ENCODE peak calls at places on chromosomes 11 and 22, in five cellular contexts. N is HL-60, F is lower lobe of right lung, H is uterus, K is omental fat pad. D is an unnamed sample.

GRCh38 chr11:9176550-9176949 is 85.2 kb upstream of the SCUBE2 start:
- DNase-seq in N (no peak), F (no peak), H (no peak), K (no peak), D (no peak)

GRCh38 chr11:117600261-117600783 is 196.7 kb downstream of the DSCAML1 start:
- DNase-seq in N (no peak), F (no peak), H (no peak), K (no peak), D (no peak)

GRCh38 chr22:45497268-45497667 is 5.4 kb upstream of the FBLN1 start:
- DNase-seq in N (no peak), F (no peak), H (no peak), K (no peak), D (no peak)

GRCh38 chr11:63022422-63022821 is 6.8 kb upstream of the SLC22A8 start:
- DNase-seq in N (no peak), F (no peak), H (no peak), K (no peak), D (no peak)

GRCh38 chr11:36566407-36567053 is 1.3 kb upstream of the RAG1 start:
- DNase-seq in N (no peak), F (no peak), H (no peak), K (no peak), D (no peak)

GRCh38 chr11:75429902-75430691 is 2.9 kb downstream of the KLHL35 start:
- DNase-seq in N (peak; percentile 60), F (peak; percentile 85), H (no peak), K (no peak), D (peak; percentile 58)

GRCh38 chr11:57474017-57474750 is 13.9 kb downstream of the RTN4RL2 start:
- DNase-seq in N (peak; percentile 75), F (no peak), H (no peak), K (no peak), D (peak; percentile 37)

GRCh38 chr11:27839226-27839913 is 139.1 kb upstream of the BDNF start:
- DNase-seq in N (no peak), F (no peak), H (no peak), K (no peak), D (no peak)

GRCh38 chr11:132115454-132115853 is 745.0 kb downstream of the NTM start:
- DNase-seq in N (no peak), F (no peak), H (no peak), K (no peak), D (no peak)

GRCh38 chr11:86192858-86193257 is 51.7 kb upstream of the EED start:
- DNase-seq in N (no peak), F (no peak), H (no peak), K (no peak), D (no peak)

GRCh38 chr11:2216400-2217064 is 44.9 kb upstream of the TH start:
- DNase-seq in N (no peak), F (no peak), H (no peak), K (no peak), D (no peak)

GRCh38 chr22:47651216-47651987 is 889.0 kb downstream of the TBC1D22A start:
- DNase-seq in N (no peak), F (no peak), H (no peak), K (no peak), D (no peak)

GRCh38 chr11:15127341-15127740 is 12.6 kb downstream of the INSC start:
- DNase-seq in N (no peak), F (no peak), H (no peak), K (no peak), D (no peak)

GRCh38 chr11:59523541-59523940 is 12.2 kb downstream of the OR4D9 start:
- DNase-seq in N (no peak), F (no peak), H (no peak), K (no peak), D (no peak)

GRCh38 chr11:103545551-103545950 is 436.3 kb downstream of the DYNC2H1 start:
- DNase-seq in N (no peak), F (no peak), H (no peak), K (no peak), D (no peak)

GRCh38 chr11:61966673-61967176 is 709 bp downstream of the FTH1 start:
- DNase-seq in N (no peak), F (no peak), H (no peak), K (peak; percentile 24), D (no peak)

GRCh38 chr22:49969751-49970527 is 9.4 kb downstream of the PIM3 start:
- DNase-seq in N (no peak), F (peak; percentile 47), H (peak; percentile 24), K (peak; percentile 22), D (peak; percentile 19)

GRCh38 chr11:117912497-117912896 is 16.7 kb downstream of the TMPRSS13 start:
- DNase-seq in N (no peak), F (no peak), H (no peak), K (no peak), D (no peak)

GRCh38 chr11:72001255-72001654 is 2.5 kb downstream of the IL18BP start:
- DNase-seq in N (no peak), F (no peak), H (no peak), K (no peak), D (no peak)

GRCh38 chr11:921921-922678 is 3.6 kb upstream of the AP2A2 start:
- DNase-seq in N (no peak), F (no peak), H (no peak), K (no peak), D (no peak)

GRCh38 chr11:62430350-62430749 is 11.5 kb downstream of the SCGB1A1 start:
- DNase-seq in N (no peak), F (no peak), H (no peak), K (no peak), D (no peak)

GRCh38 chr11:44484211-44484610 is 81.3 kb upstream of the CD82 start:
- DNase-seq in N (no peak), F (no peak), H (no peak), K (no peak), D (no peak)

GRCh38 chr11:6077723-6078122 is 29.8 kb upstream of the OR56B4 start:
- DNase-seq in N (no peak), F (no peak), H (no peak), K (no peak), D (no peak)

GRCh38 chr11:95231881-95232605 is 1.0 kb upstream of the SESN3 start:
- DNase-seq in N (peak; percentile 72), F (peak; percentile 80), H (peak; percentile 73), K (peak; percentile 44), D (peak; percentile 40)

GRCh38 chr11:46119352-46120216 is 1.7 kb downstream of the PHF21A start:
- DNase-seq in N (peak; percentile 78), F (peak; percentile 59), H (peak; percentile 60), K (no peak), D (peak; percentile 68)

GRCh38 chr11:36509265-36509664 is 807 bp downstream of the TRAF6 start:
- DNase-seq in N (no peak), F (no peak), H (no peak), K (no peak), D (no peak)

GRCh38 chr22:23204541-23205157 is 24.3 kb downstream of the BCR start:
- DNase-seq in N (no peak), F (peak; percentile 52), H (peak; percentile 59), K (no peak), D (no peak)

GRCh38 chr11:115324569-115325432 is 179.4 kb downstream of the CADM1 start:
- DNase-seq in N (peak; percentile 43), F (no peak), H (peak; percentile 18), K (no peak), D (no peak)

GRCh38 chr11:108037636-108038035 is 28.9 kb downstream of the CUL5 start:
- DNase-seq in N (no peak), F (no peak), H (no peak), K (no peak), D (no peak)

GRCh38 chr11:108034952-108035351 is 26.3 kb downstream of the CUL5 start:
- DNase-seq in N (no peak), F (no peak), H (no peak), K (no peak), D (no peak)

GRCh38 chr11:108034034-108034433 is 25.3 kb downstream of the CUL5 start:
- DNase-seq in N (no peak), F (no peak), H (no peak), K (no peak), D (no peak)

GRCh38 chr11:108035690-108036089 is 27.0 kb downstream of the CUL5 start:
- DNase-seq in N (no peak), F (no peak), H (no peak), K (no peak), D (no peak)

DNA sequence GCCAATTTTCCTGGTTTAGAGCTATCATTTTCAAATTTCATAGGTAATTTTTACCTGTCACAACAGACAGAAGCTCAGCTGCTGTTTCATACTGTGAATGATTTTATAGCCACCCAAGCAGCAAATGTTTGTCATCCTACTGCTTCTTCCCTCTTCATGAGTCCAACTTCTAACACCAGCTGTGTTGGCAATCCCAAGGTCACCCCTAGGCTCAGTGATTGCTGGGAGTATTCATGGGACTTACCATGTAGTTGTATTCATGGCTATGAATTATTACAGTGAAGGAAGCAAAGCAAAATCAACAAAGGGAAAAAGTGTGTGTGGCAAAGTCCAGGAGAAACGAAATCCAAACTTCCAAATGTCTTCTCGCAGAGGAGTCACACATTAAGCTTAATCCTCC is 28.5 kb downstream of the CUL5 start:
- DNase-seq in N (no peak), F (no peak), H (no peak), K (no peak), D (no peak)
- TF ChIP-seq CTCF in N (no peak), F (no peak), H (no peak), K (no peak), D (no peak)

DNA sequence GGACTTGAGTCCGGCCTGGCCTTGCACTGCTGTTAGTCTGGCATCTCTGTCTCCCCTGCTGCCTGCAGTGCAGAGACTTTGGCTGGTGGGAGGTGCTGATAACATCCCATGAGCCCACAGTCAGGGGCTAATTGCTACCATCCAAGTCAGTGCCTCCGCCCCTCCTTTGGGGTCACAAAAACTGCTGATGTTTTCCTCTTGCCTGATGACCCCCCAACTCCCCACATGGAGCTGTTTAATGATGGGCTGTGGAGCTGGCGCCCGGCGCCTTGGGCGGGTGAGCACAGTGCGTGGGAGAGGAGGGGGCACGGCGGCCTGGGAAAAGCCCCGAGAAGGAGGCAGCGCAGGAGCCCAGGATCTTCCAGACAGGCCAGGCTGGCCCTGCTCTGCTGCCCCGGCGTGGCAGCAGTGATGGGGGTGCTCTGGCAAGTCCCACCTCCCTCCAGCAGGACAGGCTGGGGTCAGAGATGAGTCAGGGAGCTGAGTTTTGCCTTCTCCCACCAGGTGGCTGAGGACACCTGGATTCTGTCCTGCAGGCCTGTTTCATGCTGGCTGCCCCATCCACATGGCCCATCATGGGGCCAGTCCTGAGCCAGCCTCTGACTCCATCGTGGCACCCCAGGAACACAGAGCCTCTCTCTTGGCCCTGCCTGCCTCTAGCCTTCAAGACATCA is 43.8 kb downstream of the NECTIN1 start:
- DNase-seq in N (no peak), F (no peak), H (no peak), K (no peak), D (no peak)
- TF ChIP-seq CTCF in N (no peak), F (no peak), H (no peak), K (no peak), D (no peak)

GRCh38 chr11:114280696-114281095 is 15.5 kb upstream of the NNMT start:
- DNase-seq in N (peak; percentile 42), F (peak; percentile 78), H (peak; percentile 67), K (no peak), D (no peak)
- TF ChIP-seq CTCF in N (peak; percentile 52), F (peak; percentile 71), H (no peak), K (no peak), D (no peak)

GRCh38 chr22:37696657-37697539 is at the start of gene TRIOBP:
- DNase-seq in N (no peak), F (peak; percentile 97), H (peak; percentile 94), K (peak; percentile 91), D (peak; percentile 90)
- TF ChIP-seq CTCF in N (no peak), F (peak; percentile 50), H (peak; percentile 21), K (no peak), D (peak; percentile 45)